ENCODE peak calls at places on chromosome 18, in nine cellular contexts. One of them, this sample, is unnamed.

GRCh38 chr18:11310476-11311086 is 161.2 kb upstream of the PIEZO2 start:
- DNase-seq in astrocyte of the cerebellum: no peak
- DNase-seq in right atrium auricular region: no peak
- DNase-seq in colonic mucosa: peak; percentile 31
- DNase-seq in breast epithelium: no peak
- DNase-seq in CD4-positive, alpha-beta T cell: no peak
- DNase-seq in OCI-LY7: peak; percentile 64
- DNase-seq in transverse colon: peak; percentile 17
- DNase-seq in upper lobe of left lung: no peak
- DNase-seq in this sample: peak; percentile 52

GRCh38 chr18:69257861-69258458 is 142.7 kb upstream of the DOK6 start:
- DNase-seq in CD4-positive, alpha-beta T cell: no peak
- DNase-seq in colonic mucosa: no peak
- DNase-seq in right atrium auricular region: no peak
- DNase-seq in upper lobe of left lung: no peak
- DNase-seq in OCI-LY7: no peak
- DNase-seq in breast epithelium: no peak
- DNase-seq in astrocyte of the cerebellum: peak; percentile 75
- DNase-seq in transverse colon: no peak
- DNase-seq in this sample: no peak

GRCh38 chr18:48749768-48750167 is 201.0 kb downstream of the SMAD7 start:
- DNase-seq in astrocyte of the cerebellum: peak; percentile 84
- DNase-seq in breast epithelium: peak; percentile 66
- DNase-seq in upper lobe of left lung: peak; percentile 84
- DNase-seq in CD4-positive, alpha-beta T cell: no peak
- DNase-seq in OCI-LY7: no peak
- DNase-seq in colonic mucosa: no peak
- DNase-seq in transverse colon: no peak
- DNase-seq in right atrium auricular region: peak; percentile 87
- DNase-seq in this sample: no peak

GRCh38 chr18:8603663-8604520 is 5.3 kb upstream of the RAB12 start:
- DNase-seq in colonic mucosa: no peak
- DNase-seq in astrocyte of the cerebellum: no peak
- DNase-seq in right atrium auricular region: no peak
- DNase-seq in OCI-LY7: peak; percentile 42
- DNase-seq in transverse colon: no peak
- DNase-seq in upper lobe of left lung: no peak
- DNase-seq in CD4-positive, alpha-beta T cell: no peak
- DNase-seq in breast epithelium: no peak
- DNase-seq in this sample: no peak

GRCh38 chr18:8661754-8662573 is 43.4 kb upstream of the MTCL1 start:
- DNase-seq in transverse colon: peak; percentile 31
- DNase-seq in colonic mucosa: peak; percentile 40
- DNase-seq in right atrium auricular region: no peak
- DNase-seq in CD4-positive, alpha-beta T cell: no peak
- DNase-seq in OCI-LY7: peak; percentile 48
- DNase-seq in upper lobe of left lung: peak; percentile 62
- DNase-seq in breast epithelium: no peak
- DNase-seq in astrocyte of the cerebellum: peak; percentile 42
- DNase-seq in this sample: no peak

GRCh38 chr18:40380657-40381441 is 1574.2 kb upstream of the PIK3C3 start:
- DNase-seq in CD4-positive, alpha-beta T cell: no peak
- DNase-seq in astrocyte of the cerebellum: no peak
- DNase-seq in breast epithelium: no peak
- DNase-seq in right atrium auricular region: no peak
- DNase-seq in transverse colon: no peak
- DNase-seq in OCI-LY7: no peak
- DNase-seq in upper lobe of left lung: no peak
- DNase-seq in colonic mucosa: no peak
- DNase-seq in this sample: no peak

GRCh38 chr18:67733094-67733493 is 216.6 kb upstream of the DSEL start:
- DNase-seq in upper lobe of left lung: no peak
- DNase-seq in right atrium auricular region: no peak
- DNase-seq in colonic mucosa: no peak
- DNase-seq in transverse colon: no peak
- DNase-seq in astrocyte of the cerebellum: no peak
- DNase-seq in OCI-LY7: no peak
- DNase-seq in CD4-positive, alpha-beta T cell: no peak
- DNase-seq in breast epithelium: no peak
- DNase-seq in this sample: no peak

GRCh38 chr18:48948112-48949050 is 2.4 kb downstream of the SMAD7 start:
- DNase-seq in astrocyte of the cerebellum: no peak
- DNase-seq in CD4-positive, alpha-beta T cell: no peak
- DNase-seq in OCI-LY7: peak; percentile 60
- DNase-seq in breast epithelium: no peak
- DNase-seq in right atrium auricular region: no peak
- DNase-seq in transverse colon: peak; percentile 70
- DNase-seq in colonic mucosa: peak; percentile 76
- DNase-seq in upper lobe of left lung: peak; percentile 92
- DNase-seq in this sample: peak; percentile 81

GRCh38 chr18:24212939-24213338 is 74.1 kb downstream of the CABYR start:
- DNase-seq in astrocyte of the cerebellum: peak; percentile 68
- DNase-seq in upper lobe of left lung: no peak
- DNase-seq in colonic mucosa: no peak
- DNase-seq in right atrium auricular region: no peak
- DNase-seq in OCI-LY7: no peak
- DNase-seq in transverse colon: no peak
- DNase-seq in breast epithelium: no peak
- DNase-seq in CD4-positive, alpha-beta T cell: no peak
- DNase-seq in this sample: no peak

GRCh38 chr18:36947820-36948348 is 119.0 kb downstream of the KIAA1328 start:
- DNase-seq in astrocyte of the cerebellum: no peak
- DNase-seq in colonic mucosa: no peak
- DNase-seq in breast epithelium: no peak
- DNase-seq in transverse colon: no peak
- DNase-seq in CD4-positive, alpha-beta T cell: no peak
- DNase-seq in OCI-LY7: no peak
- DNase-seq in upper lobe of left lung: no peak
- DNase-seq in right atrium auricular region: no peak
- DNase-seq in this sample: no peak

DNA sequence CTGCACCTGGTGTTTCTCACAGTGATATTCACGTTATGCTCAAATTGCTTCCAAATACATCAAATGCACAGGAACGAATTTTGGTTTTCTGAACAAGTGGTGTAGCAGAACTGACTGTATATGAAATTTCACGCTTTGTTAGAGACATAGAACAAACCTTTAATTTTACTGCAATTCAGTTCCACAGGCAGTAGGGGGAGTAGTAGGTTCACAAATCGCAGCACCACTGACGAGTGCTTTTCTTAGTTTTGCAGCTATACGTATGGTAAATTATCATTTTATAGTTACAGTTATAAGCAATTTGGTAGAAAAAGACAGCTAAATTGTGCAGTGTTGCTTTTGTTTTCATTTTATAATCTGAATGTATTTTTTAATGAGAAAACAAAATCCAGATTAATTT is 113.3 kb downstream of the KIAA1328 start:
- DNase-seq in right atrium auricular region: no peak
- DNase-seq in upper lobe of left lung: no peak
- DNase-seq in OCI-LY7: peak; percentile 16
- DNase-seq in CD4-positive, alpha-beta T cell: no peak
- DNase-seq in breast epithelium: no peak
- DNase-seq in astrocyte of the cerebellum: peak; percentile 19
- DNase-seq in transverse colon: no peak
- DNase-seq in colonic mucosa: no peak
- DNase-seq in this sample: peak; percentile 61
- TF ChIP-seq CTCF in right atrium auricular region: no peak
- TF ChIP-seq CTCF in upper lobe of left lung: peak; percentile 39
- TF ChIP-seq CTCF in OCI-LY7: peak; percentile 79
- TF ChIP-seq CTCF in CD4-positive, alpha-beta T cell: peak; percentile 28
- TF ChIP-seq CTCF in breast epithelium: no peak
- TF ChIP-seq CTCF in astrocyte of the cerebellum: peak; percentile 56
- TF ChIP-seq CTCF in transverse colon: no peak
- TF ChIP-seq CTCF in colonic mucosa: peak; percentile 43
- TF ChIP-seq CTCF in this sample: peak; percentile 56

GRCh38 chr18:35949090-35949489 is 23.4 kb upstream of the RMP24 start:
- DNase-seq in astrocyte of the cerebellum: no peak
- DNase-seq in colonic mucosa: no peak
- DNase-seq in CD4-positive, alpha-beta T cell: no peak
- DNase-seq in OCI-LY7: no peak
- DNase-seq in breast epithelium: no peak
- DNase-seq in transverse colon: no peak
- DNase-seq in right atrium auricular region: no peak
- DNase-seq in upper lobe of left lung: no peak
- DNase-seq in this sample: no peak

GRCh38 chr18:35948080-35948479 is 24.4 kb upstream of the RMP24 start:
- DNase-seq in breast epithelium: no peak
- DNase-seq in astrocyte of the cerebellum: no peak
- DNase-seq in colonic mucosa: no peak
- DNase-seq in OCI-LY7: no peak
- DNase-seq in transverse colon: no peak
- DNase-seq in upper lobe of left lung: no peak
- DNase-seq in CD4-positive, alpha-beta T cell: no peak
- DNase-seq in right atrium auricular region: no peak
- DNase-seq in this sample: no peak

GRCh38 chr18:35953688-35954087 is 18.8 kb upstream of the RMP24 start:
- DNase-seq in transverse colon: no peak
- DNase-seq in astrocyte of the cerebellum: no peak
- DNase-seq in breast epithelium: no peak
- DNase-seq in colonic mucosa: no peak
- DNase-seq in OCI-LY7: no peak
- DNase-seq in CD4-positive, alpha-beta T cell: no peak
- DNase-seq in right atrium auricular region: no peak
- DNase-seq in upper lobe of left lung: no peak
- DNase-seq in this sample: no peak

GRCh38 chr18:35949903-35950627 is 22.4 kb upstream of the RMP24 start:
- DNase-seq in upper lobe of left lung: peak; percentile 87
- DNase-seq in CD4-positive, alpha-beta T cell: peak; percentile 33
- DNase-seq in breast epithelium: no peak
- DNase-seq in OCI-LY7: peak; percentile 30
- DNase-seq in colonic mucosa: peak; percentile 61
- DNase-seq in right atrium auricular region: no peak
- DNase-seq in transverse colon: peak; percentile 42
- DNase-seq in astrocyte of the cerebellum: peak; percentile 52
- DNase-seq in this sample: peak; percentile 75

GRCh38 chr18:35950628-35950982 is 21.9 kb upstream of the RMP24 start:
- DNase-seq in transverse colon: no peak
- DNase-seq in upper lobe of left lung: no peak
- DNase-seq in CD4-positive, alpha-beta T cell: no peak
- DNase-seq in astrocyte of the cerebellum: no peak
- DNase-seq in colonic mucosa: no peak
- DNase-seq in right atrium auricular region: no peak
- DNase-seq in breast epithelium: no peak
- DNase-seq in OCI-LY7: no peak
- DNase-seq in this sample: no peak
- TF ChIP-seq CTCF in transverse colon: no peak
- TF ChIP-seq CTCF in upper lobe of left lung: no peak
- TF ChIP-seq CTCF in CD4-positive, alpha-beta T cell: peak; percentile 25
- TF ChIP-seq CTCF in astrocyte of the cerebellum: no peak
- TF ChIP-seq CTCF in colonic mucosa: no peak
- TF ChIP-seq CTCF in right atrium auricular region: peak; percentile 6
- TF ChIP-seq CTCF in breast epithelium: no peak
- TF ChIP-seq CTCF in OCI-LY7: peak; percentile 10
- TF ChIP-seq CTCF in this sample: no peak

GRCh38 chr18:77366067-77366724 is 116.5 kb downstream of the GALR1 start:
- DNase-seq in astrocyte of the cerebellum: no peak
- DNase-seq in OCI-LY7: no peak
- DNase-seq in CD4-positive, alpha-beta T cell: no peak
- DNase-seq in transverse colon: no peak
- DNase-seq in colonic mucosa: no peak
- DNase-seq in right atrium auricular region: no peak
- DNase-seq in upper lobe of left lung: no peak
- DNase-seq in breast epithelium: no peak
- DNase-seq in this sample: no peak

GRCh38 chr18:77374106-77374505 is 124.5 kb downstream of the GALR1 start:
- DNase-seq in OCI-LY7: no peak
- DNase-seq in right atrium auricular region: no peak
- DNase-seq in CD4-positive, alpha-beta T cell: no peak
- DNase-seq in colonic mucosa: peak; percentile 64
- DNase-seq in upper lobe of left lung: no peak
- DNase-seq in astrocyte of the cerebellum: no peak
- DNase-seq in breast epithelium: no peak
- DNase-seq in transverse colon: peak; percentile 76
- DNase-seq in this sample: no peak

GRCh38 chr18:77365667-77366066 is 116.0 kb downstream of the GALR1 start:
- DNase-seq in upper lobe of left lung: no peak
- DNase-seq in right atrium auricular region: no peak
- DNase-seq in astrocyte of the cerebellum: no peak
- DNase-seq in CD4-positive, alpha-beta T cell: no peak
- DNase-seq in colonic mucosa: no peak
- DNase-seq in OCI-LY7: no peak
- DNase-seq in transverse colon: no peak
- DNase-seq in breast epithelium: no peak
- DNase-seq in this sample: no peak

GRCh38 chr18:77366725-77367641 is 117.3 kb downstream of the GALR1 start:
- DNase-seq in right atrium auricular region: no peak
- DNase-seq in upper lobe of left lung: peak; percentile 38
- DNase-seq in CD4-positive, alpha-beta T cell: no peak
- DNase-seq in breast epithelium: no peak
- DNase-seq in colonic mucosa: peak; percentile 64
- DNase-seq in astrocyte of the cerebellum: no peak
- DNase-seq in OCI-LY7: no peak
- DNase-seq in transverse colon: peak; percentile 36
- DNase-seq in this sample: no peak

GRCh38 chr18:77369644-77370043 is 120.0 kb downstream of the GALR1 start:
- DNase-seq in upper lobe of left lung: no peak
- DNase-seq in astrocyte of the cerebellum: no peak
- DNase-seq in colonic mucosa: no peak
- DNase-seq in breast epithelium: no peak
- DNase-seq in OCI-LY7: no peak
- DNase-seq in CD4-positive, alpha-beta T cell: no peak
- DNase-seq in transverse colon: no peak
- DNase-seq in right atrium auricular region: no peak
- DNase-seq in this sample: no peak
- TF ChIP-seq CTCF in upper lobe of left lung: no peak
- TF ChIP-seq CTCF in astrocyte of the cerebellum: no peak
- TF ChIP-seq CTCF in colonic mucosa: no peak
- TF ChIP-seq CTCF in breast epithelium: no peak
- TF ChIP-seq CTCF in OCI-LY7: no peak
- TF ChIP-seq CTCF in CD4-positive, alpha-beta T cell: no peak
- TF ChIP-seq CTCF in transverse colon: no peak
- TF ChIP-seq CTCF in right atrium auricular region: no peak
- TF ChIP-seq CTCF in this sample: no peak

GRCh38 chr18:57629399-57629798 is 7.8 kb upstream of the NARS1 start:
- DNase-seq in breast epithelium: no peak
- DNase-seq in OCI-LY7: peak; percentile 1
- DNase-seq in transverse colon: no peak
- DNase-seq in right atrium auricular region: no peak
- DNase-seq in colonic mucosa: no peak
- DNase-seq in upper lobe of left lung: no peak
- DNase-seq in astrocyte of the cerebellum: no peak
- DNase-seq in CD4-positive, alpha-beta T cell: no peak
- DNase-seq in this sample: no peak

GRCh38 chr18:57630759-57631660 is 9.4 kb upstream of the NARS1 start:
- DNase-seq in right atrium auricular region: no peak
- DNase-seq in breast epithelium: no peak
- DNase-seq in OCI-LY7: peak; percentile 76
- DNase-seq in upper lobe of left lung: no peak
- DNase-seq in transverse colon: no peak
- DNase-seq in astrocyte of the cerebellum: no peak
- DNase-seq in CD4-positive, alpha-beta T cell: no peak
- DNase-seq in colonic mucosa: no peak
- DNase-seq in this sample: peak; percentile 54

GRCh38 chr18:57627488-57627887 is 5.9 kb upstream of the NARS1 start:
- DNase-seq in colonic mucosa: no peak
- DNase-seq in upper lobe of left lung: no peak
- DNase-seq in breast epithelium: no peak
- DNase-seq in transverse colon: no peak
- DNase-seq in OCI-LY7: no peak
- DNase-seq in right atrium auricular region: no peak
- DNase-seq in astrocyte of the cerebellum: peak; percentile 50
- DNase-seq in CD4-positive, alpha-beta T cell: no peak
- DNase-seq in this sample: no peak

GRCh38 chr18:57631697-57632096 is 10.1 kb upstream of the NARS1 start:
- DNase-seq in astrocyte of the cerebellum: no peak
- DNase-seq in OCI-LY7: peak; percentile 2
- DNase-seq in breast epithelium: no peak
- DNase-seq in upper lobe of left lung: no peak
- DNase-seq in CD4-positive, alpha-beta T cell: no peak
- DNase-seq in transverse colon: no peak
- DNase-seq in colonic mucosa: no peak
- DNase-seq in right atrium auricular region: no peak
- DNase-seq in this sample: no peak

GRCh38 chr18:57630002-57630758 is 8.5 kb upstream of the NARS1 start:
- DNase-seq in upper lobe of left lung: peak; percentile 98
- DNase-seq in CD4-positive, alpha-beta T cell: peak; percentile 91
- DNase-seq in astrocyte of the cerebellum: peak; percentile 86
- DNase-seq in colonic mucosa: peak; percentile 98
- DNase-seq in OCI-LY7: peak; percentile 90
- DNase-seq in transverse colon: peak; percentile 98
- DNase-seq in right atrium auricular region: peak; percentile 99
- DNase-seq in breast epithelium: peak; percentile 95
- DNase-seq in this sample: peak; percentile 91
- TF ChIP-seq CTCF in upper lobe of left lung: peak; percentile 82
- TF ChIP-seq CTCF in CD4-positive, alpha-beta T cell: peak; percentile 75
- TF ChIP-seq CTCF in astrocyte of the cerebellum: peak; percentile 71
- TF ChIP-seq CTCF in colonic mucosa: peak; percentile 76
- TF ChIP-seq CTCF in OCI-LY7: peak; percentile 72
- TF ChIP-seq CTCF in transverse colon: peak; percentile 63
- TF ChIP-seq CTCF in right atrium auricular region: peak; percentile 81
- TF ChIP-seq CTCF in breast epithelium: peak; percentile 81
- TF ChIP-seq CTCF in this sample: peak; percentile 85

This sample was measured in GM13976.